ENCODE peak calls at places on chromosomes 11 and 22, in six cellular contexts. A, U, S, Q, L and G are unnamed samples.

GRCh38 chr22:33400061-33400840 is 342.1 kb upstream of the SYN3 start:
- DNase-seq in Q (no peak), U (no peak), L (no peak), S (no peak), A (no peak), G (no peak)

GRCh38 chr22:35728639-35729308 is 11.1 kb downstream of the APOL5 start:
- DNase-seq in L (no peak), A (no peak), U (no peak), S (no peak), Q (no peak), G (no peak)

GRCh38 chr11:105051559-105051958 is 6.4 kb upstream of the CARD16 start:
- DNase-seq in U (no peak), S (no peak), Q (no peak), A (no peak), L (no peak), G (no peak)

GRCh38 chr11:15613799-15614198 is 499.1 kb downstream of the INSC start:
- DNase-seq in S (no peak), L (no peak), U (no peak), A (no peak), Q (no peak), G (no peak)

GRCh38 chr22:36022162-36022561 is 6.5 kb downstream of the RBFOX2 start:
- DNase-seq in A (no peak), U (peak), L (no peak), S (peak), Q (no peak), G (peak)

GRCh38 chr11:36347384-36347906 is 51.4 kb downstream of the PRR5L start:
- DNase-seq in Q (no peak), U (no peak), A (no peak), S (no peak), L (no peak), G (no peak)

GRCh38 chr11:34585870-34586654 is 34.8 kb upstream of the EHF start:
- DNase-seq in L (no peak), A (no peak), Q (no peak), U (peak), S (peak), G (peak)

GRCh38 chr11:42234381-42235035 is 775.1 kb upstream of the LRRC4C start:
- DNase-seq in A (no peak), S (peak), Q (no peak), U (no peak), L (no peak), G (peak)

GRCh38 chr11:74780277-74780870 is 31.7 kb downstream of the RNF169 start:
- DNase-seq in A (no peak), U (no peak), L (no peak), S (no peak), Q (no peak), G (peak)

GRCh38 chr22:24076091-24076867 is 65.2 kb downstream of the CABIN1 start:
- DNase-seq in A (no peak), Q (no peak), S (peak), L (no peak), U (no peak), G (no peak)

GRCh38 chr22:48561676-48562075 is 1266.0 kb downstream of the BRD1 start:
- DNase-seq in Q (no peak), A (no peak), S (no peak), L (no peak), U (no peak), G (no peak)

GRCh38 chr11:71446942-71447688 is 1.1 kb downstream of the DHCR7 start:
- DNase-seq in A (peak), S (peak), U (no peak), L (no peak), Q (no peak), G (peak)

GRCh38 chr11:77200351-77200750 is 72.3 kb downstream of the MYO7A start:
- DNase-seq in A (no peak), S (no peak), L (no peak), U (peak), Q (no peak), G (no peak)

GRCh38 chr11:66278396-66279091 is 569 bp downstream of the CNIH2 start:
- DNase-seq in Q (no peak), A (no peak), L (no peak), S (no peak), U (no peak), G (peak)

DNA sequence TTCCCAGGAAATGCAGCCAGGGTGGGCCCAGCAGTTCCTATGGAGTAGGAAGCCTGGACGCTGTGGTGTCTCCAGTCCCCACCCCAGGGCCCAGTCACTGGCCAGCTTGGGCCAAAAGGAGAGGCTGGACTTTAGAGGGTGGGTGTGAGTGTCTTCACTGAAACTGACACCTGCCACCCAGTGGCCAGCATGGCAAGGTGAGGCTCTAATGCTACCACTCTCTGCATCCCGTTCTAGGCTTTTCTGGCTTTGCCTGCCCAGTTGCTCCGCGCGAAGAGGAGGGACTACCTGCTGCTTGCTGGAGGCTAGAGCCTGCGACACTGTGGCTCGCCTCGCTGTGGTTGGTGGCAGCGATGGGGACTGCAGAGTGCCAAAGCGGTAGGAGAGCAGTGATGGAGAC is 35.4 kb downstream of the C22orf42 start:
- DNase-seq in A (no peak), Q (no peak), U (no peak), L (no peak), S (no peak), G (no peak)
- TF ChIP-seq CTCF in A (no peak), Q (no peak), U (peak), L (no peak), S (no peak), G (peak)

DNA sequence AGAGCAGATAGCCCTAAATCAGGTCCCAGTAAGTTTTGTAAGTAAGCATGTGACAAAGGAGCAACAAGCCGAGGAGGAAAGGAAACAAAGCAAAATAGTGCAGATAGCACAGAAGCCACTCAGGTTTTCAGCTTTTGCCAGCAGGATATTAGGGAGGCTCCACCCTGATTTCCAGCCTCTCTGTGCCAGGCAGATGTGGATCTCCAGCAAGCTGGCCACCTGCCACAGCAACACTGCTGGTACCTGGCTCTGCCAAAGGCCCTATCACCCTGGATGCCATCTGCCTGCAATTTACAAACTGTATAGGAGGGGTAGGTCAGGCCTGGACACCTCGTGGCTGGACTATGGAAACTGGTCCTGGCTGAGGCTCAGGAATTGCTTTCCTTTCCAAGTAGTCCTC is 12.2 kb upstream of the NNMT start:
- DNase-seq in S (no peak), A (no peak), U (no peak), Q (no peak), L (peak), G (no peak)
- H3K4me3 ChIP-seq in S (no peak), A (no peak), U (no peak), Q (no peak), L (no peak), G (no peak)

GRCh38 chr11:119624102-119624615 is 104.8 kb downstream of the NECTIN1 start:
- DNase-seq in U (no peak), S (no peak), A (no peak), L (no peak), Q (no peak), G (no peak)
- TF ChIP-seq CTCF in U (peak), S (peak), A (peak), L (no peak), Q (no peak), G (peak)

GRCh38 chr11:62552465-62552782 is 5.8 kb upstream of the AHNAK start:
- DNase-seq in L (no peak), Q (no peak), A (no peak), U (no peak), S (peak), G (no peak)
- H3K4me3 ChIP-seq in L (no peak), Q (no peak), A (peak), U (no peak), S (no peak), G (no peak)

DNA sequence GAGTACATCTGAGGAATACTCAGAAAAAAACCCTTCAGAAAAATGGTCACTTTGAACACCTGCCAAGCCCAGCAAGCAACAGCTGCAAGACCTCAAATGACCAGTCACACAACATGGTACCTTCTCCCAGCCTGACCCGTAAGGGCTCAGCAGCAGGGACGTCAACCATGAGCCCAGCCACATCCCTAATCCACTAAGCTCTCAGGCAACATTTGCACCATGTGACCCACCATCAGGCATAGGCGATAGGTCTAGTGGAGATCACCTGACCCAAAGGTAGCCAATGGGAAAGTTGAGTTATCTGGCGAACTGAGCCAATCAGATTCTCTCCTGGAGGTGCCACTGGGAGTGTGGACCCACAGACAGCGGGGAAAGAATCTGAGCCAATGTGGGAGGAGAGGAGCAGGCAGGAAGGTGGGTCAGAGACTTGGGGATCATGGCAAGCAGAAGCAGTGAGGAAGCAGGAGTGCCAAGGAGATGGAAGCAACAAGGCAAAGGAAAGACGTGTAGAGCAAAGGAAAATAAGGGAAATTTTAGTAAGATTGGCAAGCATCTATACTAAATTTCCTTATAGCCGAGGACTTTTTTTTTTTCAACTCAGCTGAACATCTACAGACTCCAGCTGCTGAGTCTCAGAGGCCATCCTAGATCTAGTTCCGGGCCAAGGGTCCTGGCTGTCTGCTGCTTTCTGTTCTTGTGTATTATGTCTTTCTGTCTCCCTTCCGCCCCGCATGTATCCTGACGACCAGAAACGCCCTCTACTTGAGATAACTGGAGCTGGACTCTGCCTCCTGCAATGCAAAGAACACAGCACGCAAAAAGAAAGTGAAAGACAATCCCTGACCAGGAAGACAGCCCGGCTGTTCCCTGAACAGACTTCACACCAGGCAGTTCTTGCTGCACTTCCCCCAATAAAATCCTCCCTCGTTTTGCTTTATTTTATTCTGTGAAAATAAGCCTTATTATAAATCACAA is 11.0 kb upstream of the PLAAT2 start:
- DNase-seq in L (peak), S (peak), A (peak), U (peak), Q (no peak), G (peak)
- TF ChIP-seq CTCF in L (no peak), S (peak), A (no peak), U (peak), Q (no peak), G (peak)

DNA sequence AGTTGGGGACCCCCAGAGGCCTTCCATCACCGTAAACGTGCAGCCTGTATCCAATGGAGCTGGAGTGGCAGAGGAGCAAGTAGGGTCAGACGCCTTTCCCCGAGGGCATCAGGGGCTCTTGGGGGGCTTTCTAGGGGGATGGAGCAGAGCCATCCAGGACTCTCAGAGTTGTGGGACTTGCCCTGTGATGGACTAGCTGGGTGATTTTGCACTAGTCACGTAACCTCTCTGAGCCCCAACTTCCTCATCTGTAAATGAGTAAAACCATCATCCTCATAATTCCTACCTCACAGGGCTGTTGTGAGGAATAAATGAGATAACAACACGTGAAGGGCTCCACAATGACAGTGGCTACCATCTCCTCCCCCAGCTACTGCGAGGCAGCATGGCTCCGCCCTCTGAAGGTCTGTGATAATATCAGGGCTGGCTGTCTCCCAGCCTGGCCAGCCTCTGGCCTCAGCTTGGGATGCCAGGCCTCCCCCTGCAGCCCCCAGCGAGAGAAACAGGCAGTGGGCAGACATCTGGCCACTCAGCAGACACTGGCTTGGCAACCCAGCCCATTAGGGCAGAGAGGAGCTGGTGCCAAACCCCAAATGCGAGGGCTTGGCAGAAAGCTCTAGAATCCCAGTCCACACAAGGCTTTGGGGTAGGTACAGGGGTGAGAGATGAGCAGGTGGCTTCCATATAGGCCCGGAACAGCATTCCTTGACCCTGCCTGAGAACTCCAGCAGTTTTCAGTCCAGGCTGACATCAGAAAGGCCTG is 6.7 kb downstream of the USP2 start:
- DNase-seq in A (no peak), L (no peak), Q (peak), U (no peak), S (no peak), G (no peak)
- H3K4me3 ChIP-seq in A (no peak), L (no peak), Q (no peak), U (no peak), S (no peak), G (no peak)

DNA sequence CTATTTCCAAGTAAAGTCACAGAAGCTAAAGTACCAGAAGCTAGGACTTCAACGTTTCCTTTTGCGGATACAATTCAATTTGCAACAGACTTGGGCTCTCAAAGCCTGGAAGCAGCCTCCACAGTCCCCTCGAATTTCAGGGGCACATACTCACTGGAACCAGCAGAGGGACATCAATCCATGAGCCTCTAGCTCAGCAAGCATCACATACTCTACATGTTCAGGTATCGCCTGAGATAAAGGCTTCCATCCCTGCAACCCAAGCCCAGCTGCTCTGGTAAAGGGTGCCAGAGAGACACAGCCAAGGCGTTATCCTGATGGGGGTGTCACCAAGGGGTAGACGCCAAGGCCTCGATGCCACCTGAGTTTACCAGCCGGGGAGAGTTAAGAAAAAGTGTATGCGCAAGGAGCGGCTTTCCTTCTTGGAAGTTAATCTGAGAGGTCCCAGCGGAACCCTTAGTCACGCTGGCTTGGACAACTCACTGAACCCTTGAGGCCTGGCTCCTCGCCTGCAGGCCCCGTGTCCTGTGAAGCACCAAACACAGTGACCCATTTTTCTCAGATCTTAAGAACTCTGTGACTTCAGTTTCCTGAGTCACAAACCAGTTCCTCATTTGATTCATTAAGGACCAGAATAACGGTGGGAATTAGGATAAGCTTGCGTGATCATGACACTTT is 13.0 kb downstream of the LTO1 start:
- DNase-seq in S (peak), A (no peak), U (no peak), Q (peak), L (no peak), G (no peak)
- TF ChIP-seq CTCF in S (peak), A (no peak), U (no peak), Q (no peak), L (no peak), G (peak)

GRCh38 chr11:118152552-118153471 is at the start of gene SCN4B:
- DNase-seq in Q (no peak), U (no peak), L (peak), A (no peak), S (peak), G (peak)
- H3K4me3 ChIP-seq in Q (peak), U (no peak), L (peak), A (peak), S (peak), G (peak)